ENCODE peak calls at places on chromosomes 1 and 21, in seven cellular contexts. One of them, this sample, is unnamed.

GRCh38 chr1:244413736-244414135 is 38.0 kb downstream of the ADSS2 start:
- DNase-seq in mesenchymal stem cell: no peak
- DNase-seq in IMR-90: no peak
- DNase-seq in H1: no peak
- DNase-seq in trophoblast cell: no peak
- DNase-seq in neuronal stem cell: no peak
- DNase-seq in H9: no peak
- DNase-seq in this sample: no peak

GRCh38 chr1:56712150-56712549 is 67.0 kb downstream of the PRKAA2 start:
- DNase-seq in mesenchymal stem cell: no peak
- DNase-seq in IMR-90: no peak
- DNase-seq in H1: no peak
- DNase-seq in trophoblast cell: no peak
- DNase-seq in neuronal stem cell: no peak
- DNase-seq in H9: no peak
- DNase-seq in this sample: no peak

GRCh38 chr21:44711327-44712202 is at the start of gene TSPEAR:
- DNase-seq in mesenchymal stem cell: no peak
- DNase-seq in IMR-90: no peak
- DNase-seq in H1: peak
- DNase-seq in trophoblast cell: no peak
- DNase-seq in neuronal stem cell: no peak
- DNase-seq in H9: peak
- DNase-seq in this sample: peak

GRCh38 chr1:156748670-156749428 is 2.6 kb downstream of the HDGF start:
- DNase-seq in mesenchymal stem cell: peak
- DNase-seq in IMR-90: peak
- DNase-seq in H1: no peak
- DNase-seq in trophoblast cell: peak
- DNase-seq in neuronal stem cell: no peak
- DNase-seq in H9: no peak
- DNase-seq in this sample: peak

GRCh38 chr1:36222481-36223372 is 1.5 kb upstream of the THRAP3 start:
- DNase-seq in mesenchymal stem cell: no peak
- DNase-seq in IMR-90: peak
- DNase-seq in H1: no peak
- DNase-seq in trophoblast cell: no peak
- DNase-seq in neuronal stem cell: no peak
- DNase-seq in H9: no peak
- DNase-seq in this sample: no peak

GRCh38 chr1:215595231-215595630 is 28.1 kb downstream of the KCTD3 start:
- DNase-seq in mesenchymal stem cell: no peak
- DNase-seq in IMR-90: peak
- DNase-seq in H1: no peak
- DNase-seq in trophoblast cell: peak
- DNase-seq in neuronal stem cell: no peak
- DNase-seq in H9: no peak
- DNase-seq in this sample: peak

GRCh38 chr1:96473791-96474452 is 247.7 kb upstream of the PTBP2 start:
- DNase-seq in mesenchymal stem cell: peak
- DNase-seq in IMR-90: peak
- DNase-seq in H1: no peak
- DNase-seq in trophoblast cell: no peak
- DNase-seq in neuronal stem cell: no peak
- DNase-seq in H9: no peak
- DNase-seq in this sample: peak

GRCh38 chr1:200979574-200980451 is 43.7 kb downstream of the KIF21B start:
- DNase-seq in mesenchymal stem cell: no peak
- DNase-seq in IMR-90: no peak
- DNase-seq in H1: peak
- DNase-seq in trophoblast cell: peak
- DNase-seq in neuronal stem cell: no peak
- DNase-seq in H9: peak
- DNase-seq in this sample: peak

GRCh38 chr1:230781596-230781995 is 34.4 kb downstream of the CAPN9 start:
- DNase-seq in mesenchymal stem cell: peak
- DNase-seq in IMR-90: peak
- DNase-seq in H1: no peak
- DNase-seq in trophoblast cell: no peak
- DNase-seq in neuronal stem cell: no peak
- DNase-seq in H9: no peak
- DNase-seq in this sample: no peak

GRCh38 chr1:46411601-46412341 is 17.7 kb downstream of the FAAH start:
- DNase-seq in mesenchymal stem cell: no peak
- DNase-seq in IMR-90: no peak
- DNase-seq in H1: peak
- DNase-seq in trophoblast cell: no peak
- DNase-seq in neuronal stem cell: no peak
- DNase-seq in H9: peak
- DNase-seq in this sample: peak

GRCh38 chr1:212558665-212559480 is 49.7 kb upstream of the ATF3 start:
- DNase-seq in mesenchymal stem cell: peak
- DNase-seq in IMR-90: peak
- DNase-seq in H1: peak
- DNase-seq in trophoblast cell: peak
- DNase-seq in neuronal stem cell: peak
- DNase-seq in H9: peak
- DNase-seq in this sample: peak

GRCh38 chr1:9852410-9853301 is 28.9 kb upstream of the CLSTN1 start:
- DNase-seq in mesenchymal stem cell: peak
- DNase-seq in IMR-90: peak
- DNase-seq in H1: no peak
- DNase-seq in trophoblast cell: peak
- DNase-seq in neuronal stem cell: no peak
- DNase-seq in H9: no peak
- DNase-seq in this sample: peak

GRCh38 chr1:208535518-208535917 is 291.3 kb upstream of the PLXNA2 start:
- DNase-seq in mesenchymal stem cell: no peak
- DNase-seq in IMR-90: no peak
- DNase-seq in H1: no peak
- DNase-seq in trophoblast cell: no peak
- DNase-seq in neuronal stem cell: no peak
- DNase-seq in H9: no peak
- DNase-seq in this sample: no peak

GRCh38 chr1:241834733-241835377 is 13.1 kb upstream of the EXO1 start:
- DNase-seq in mesenchymal stem cell: peak
- DNase-seq in IMR-90: peak
- DNase-seq in H1: no peak
- DNase-seq in trophoblast cell: no peak
- DNase-seq in neuronal stem cell: no peak
- DNase-seq in H9: no peak
- DNase-seq in this sample: peak

GRCh38 chr1:243930822-243931671 is 81.0 kb upstream of the AKT3 start:
- DNase-seq in mesenchymal stem cell: peak
- DNase-seq in IMR-90: no peak
- DNase-seq in H1: peak
- DNase-seq in trophoblast cell: no peak
- DNase-seq in neuronal stem cell: peak
- DNase-seq in H9: peak
- DNase-seq in this sample: peak

GRCh38 chr1:223684488-223684792 is 18.9 kb upstream of the CAPN8 start:
- DNase-seq in mesenchymal stem cell: no peak
- DNase-seq in IMR-90: no peak
- DNase-seq in H1: no peak
- DNase-seq in trophoblast cell: no peak
- DNase-seq in neuronal stem cell: no peak
- DNase-seq in H9: no peak
- DNase-seq in this sample: no peak

GRCh38 chr1:234617135-234617985 is 7.4 kb upstream of the IRF2BP2 start:
- DNase-seq in mesenchymal stem cell: no peak
- DNase-seq in IMR-90: no peak
- DNase-seq in H1: no peak
- DNase-seq in trophoblast cell: peak
- DNase-seq in neuronal stem cell: no peak
- DNase-seq in H9: no peak
- DNase-seq in this sample: peak

GRCh38 chr1:154626456-154627246 is 18.7 kb upstream of the ADAR start:
- DNase-seq in mesenchymal stem cell: no peak
- DNase-seq in IMR-90: no peak
- DNase-seq in H1: no peak
- DNase-seq in trophoblast cell: no peak
- DNase-seq in neuronal stem cell: no peak
- DNase-seq in H9: no peak
- DNase-seq in this sample: no peak

GRCh38 chr1:63575340-63575826 is 17.8 kb upstream of the PGM1 start:
- DNase-seq in mesenchymal stem cell: peak
- DNase-seq in IMR-90: peak
- DNase-seq in H1: no peak
- DNase-seq in trophoblast cell: no peak
- DNase-seq in neuronal stem cell: peak
- DNase-seq in H9: peak
- DNase-seq in this sample: no peak

GRCh38 chr1:9211291-9211811 is 23.2 kb upstream of the H6PD start:
- DNase-seq in mesenchymal stem cell: peak
- DNase-seq in IMR-90: peak
- DNase-seq in H1: no peak
- DNase-seq in trophoblast cell: no peak
- DNase-seq in neuronal stem cell: no peak
- DNase-seq in H9: no peak
- DNase-seq in this sample: no peak

GRCh38 chr1:32958827-32959226 is 5.8 kb downstream of the RNF19B start:
- DNase-seq in mesenchymal stem cell: no peak
- DNase-seq in IMR-90: no peak
- DNase-seq in H1: no peak
- DNase-seq in trophoblast cell: no peak
- DNase-seq in neuronal stem cell: no peak
- DNase-seq in H9: no peak
- DNase-seq in this sample: no peak

GRCh38 chr1:76835203-76835602 is 32.1 kb upstream of the ST6GALNAC5 start:
- DNase-seq in mesenchymal stem cell: no peak
- DNase-seq in IMR-90: no peak
- DNase-seq in H1: no peak
- DNase-seq in trophoblast cell: no peak
- DNase-seq in neuronal stem cell: no peak
- DNase-seq in H9: no peak
- DNase-seq in this sample: no peak
- H2AK5ac ChIP-seq in mesenchymal stem cell: no peak
- H2AK5ac ChIP-seq in IMR-90: no peak
- H2AK5ac ChIP-seq in H1: no peak
- H2AK5ac ChIP-seq in trophoblast cell: no peak
- H2AK5ac ChIP-seq in neuronal stem cell: no peak
- H2AK5ac ChIP-seq in H9: no peak
- H2AK5ac ChIP-seq in this sample: no peak

GRCh38 chr1:228264100-228264816 is 56.4 kb downstream of the OBSCN start:
- DNase-seq in mesenchymal stem cell: no peak
- DNase-seq in IMR-90: no peak
- DNase-seq in H1: peak
- DNase-seq in trophoblast cell: no peak
- DNase-seq in neuronal stem cell: no peak
- DNase-seq in H9: peak
- DNase-seq in this sample: no peak
- H2BK120ac ChIP-seq in mesenchymal stem cell: no peak
- H2BK120ac ChIP-seq in IMR-90: no peak
- H2BK120ac ChIP-seq in H1: no peak
- H2BK120ac ChIP-seq in trophoblast cell: no peak
- H2BK120ac ChIP-seq in neuronal stem cell: no peak
- H2BK120ac ChIP-seq in H9: no peak
- H2BK120ac ChIP-seq in this sample: no peak

DNA sequence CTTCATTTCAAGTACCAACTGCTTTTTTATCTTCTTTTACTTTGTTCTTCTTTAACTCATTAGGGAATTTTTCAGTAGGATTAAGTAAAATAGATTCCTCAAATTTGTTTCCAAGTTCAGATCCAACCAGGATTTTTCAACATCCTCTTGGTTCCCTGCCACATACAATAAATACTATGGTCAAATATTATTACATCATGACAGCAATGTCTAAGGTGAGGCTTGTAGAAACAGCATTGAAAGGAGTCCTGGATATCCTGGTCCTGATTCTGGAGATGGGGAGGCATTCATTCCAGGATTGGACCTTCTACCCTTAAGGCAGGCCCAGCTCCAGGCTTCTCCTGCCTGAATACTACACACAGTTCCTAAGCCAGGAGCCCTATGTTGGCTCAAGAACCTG is 80.2 kb upstream of the F3 start:
- DNase-seq in mesenchymal stem cell: no peak
- DNase-seq in IMR-90: no peak
- DNase-seq in H1: no peak
- DNase-seq in trophoblast cell: no peak
- DNase-seq in neuronal stem cell: no peak
- DNase-seq in H9: no peak
- DNase-seq in this sample: no peak
- H2AK5ac ChIP-seq in mesenchymal stem cell: peak
- H2AK5ac ChIP-seq in IMR-90: peak
- H2AK5ac ChIP-seq in H1: no peak
- H2AK5ac ChIP-seq in trophoblast cell: peak
- H2AK5ac ChIP-seq in neuronal stem cell: peak
- H2AK5ac ChIP-seq in H9: no peak
- H2AK5ac ChIP-seq in this sample: no peak

GRCh38 chr1:3787745-3788605 is 8.3 kb downstream of the LRRC47 start:
- DNase-seq in mesenchymal stem cell: no peak
- DNase-seq in IMR-90: no peak
- DNase-seq in H1: no peak
- DNase-seq in trophoblast cell: no peak
- DNase-seq in neuronal stem cell: no peak
- DNase-seq in H9: no peak
- DNase-seq in this sample: no peak

GRCh38 chr1:3787347-3787710 is 9.0 kb downstream of the LRRC47 start:
- DNase-seq in mesenchymal stem cell: no peak
- DNase-seq in IMR-90: no peak
- DNase-seq in H1: no peak
- DNase-seq in trophoblast cell: no peak
- DNase-seq in neuronal stem cell: no peak
- DNase-seq in H9: no peak
- DNase-seq in this sample: no peak

GRCh38 chr1:3790501-3790923 is 5.8 kb downstream of the LRRC47 start:
- DNase-seq in mesenchymal stem cell: no peak
- DNase-seq in IMR-90: no peak
- DNase-seq in H1: no peak
- DNase-seq in trophoblast cell: no peak
- DNase-seq in neuronal stem cell: no peak
- DNase-seq in H9: no peak
- DNase-seq in this sample: no peak

GRCh38 chr1:3789421-3790300 is 6.6 kb downstream of the LRRC47 start:
- DNase-seq in mesenchymal stem cell: no peak
- DNase-seq in IMR-90: no peak
- DNase-seq in H1: no peak
- DNase-seq in trophoblast cell: no peak
- DNase-seq in neuronal stem cell: no peak
- DNase-seq in H9: no peak
- DNase-seq in this sample: no peak

DNA sequence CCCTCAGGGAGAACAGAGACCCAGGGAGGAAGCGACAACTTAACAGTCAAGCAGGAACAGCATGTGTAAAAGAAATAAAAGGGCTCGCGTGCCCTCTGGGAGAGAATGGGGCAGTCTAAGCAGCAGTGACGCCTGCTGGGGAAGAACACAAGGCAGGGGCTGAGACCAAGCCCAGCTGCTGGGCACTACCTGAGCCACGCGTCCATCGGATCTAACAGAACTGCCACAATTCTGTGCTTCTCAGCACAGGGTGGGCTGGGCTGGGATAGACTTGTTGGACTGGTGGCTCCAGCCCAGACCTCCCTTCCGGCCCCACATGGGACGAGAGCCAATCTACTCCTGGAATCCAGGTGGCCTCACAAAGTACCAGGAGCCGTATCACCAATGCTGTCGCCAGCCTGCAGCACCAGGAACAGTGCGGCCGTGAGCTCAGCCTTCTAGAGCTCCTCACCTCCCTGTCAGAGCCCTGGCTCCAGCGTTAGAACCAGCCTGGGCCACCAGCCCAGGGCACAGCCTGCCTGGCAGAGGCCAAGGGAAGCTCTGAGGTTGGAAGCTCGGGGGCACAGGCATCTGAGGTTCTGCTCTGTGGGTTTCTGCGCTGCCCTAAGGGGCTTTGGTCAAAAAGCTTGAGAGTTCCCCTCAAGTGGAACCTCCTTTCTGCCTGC is 7.4 kb downstream of the LRRC47 start:
- DNase-seq in mesenchymal stem cell: no peak
- DNase-seq in IMR-90: no peak
- DNase-seq in H1: no peak
- DNase-seq in trophoblast cell: no peak
- DNase-seq in neuronal stem cell: no peak
- DNase-seq in H9: no peak
- DNase-seq in this sample: no peak
- H2BK120ac ChIP-seq in mesenchymal stem cell: no peak
- H2BK120ac ChIP-seq in IMR-90: no peak
- H2BK120ac ChIP-seq in H1: no peak
- H2BK120ac ChIP-seq in trophoblast cell: no peak
- H2BK120ac ChIP-seq in neuronal stem cell: no peak
- H2BK120ac ChIP-seq in H9: no peak
- H2BK120ac ChIP-seq in this sample: no peak